ENCODE peak calls at places on chromosomes 5 and 9, in four cellular contexts. F is tibial artery, M is spleen, T is fibroblast of mammary gland. W is an unnamed sample.

GRCh38 chr9:136564379-136564988 is 18.6 kb upstream of the NOTCH1 start:
- DNase-seq in F (peak), T (peak), M (peak), W (peak)

GRCh38 chr5:159017787-159018186 is 81.9 kb downstream of the EBF1 start:
- DNase-seq in M (no peak), T (peak), F (peak), W (peak)

GRCh38 chr9:69433426-69433825 is 108.4 kb downstream of the ENTREP1 start:
- DNase-seq in F (no peak), T (peak), M (no peak), W (no peak)

GRCh38 chr9:80892703-80893102 is 796.6 kb downstream of the TLE1 start:
- DNase-seq in T (no peak), F (no peak), M (no peak), W (no peak)

GRCh38 chr9:37972346-37972745 is 68.4 kb upstream of the SLC25A51 start:
- DNase-seq in M (peak), F (no peak), T (no peak), W (peak)

GRCh38 chr9:94922098-94922607 is 195.7 kb downstream of the AOPEP start:
- DNase-seq in F (peak), M (no peak), T (peak), W (peak)

GRCh38 chr9:134570726-134571325 is 70.8 kb upstream of the COL5A1 start:
- DNase-seq in M (no peak), T (no peak), F (no peak), W (no peak)

GRCh38 chr9:108512426-108513173 is 343.2 kb downstream of the ACTL7B start:
- DNase-seq in M (no peak), T (peak), F (no peak), W (peak)

GRCh38 chr5:126433708-126434107 is 10.5 kb downstream of the GRAMD2B start:
- DNase-seq in F (no peak), T (peak), M (no peak), W (peak)

GRCh38 chr5:134586866-134587524 is 45.6 kb downstream of the SAR1B start:
- DNase-seq in T (peak), M (peak), F (peak), W (peak)

GRCh38 chr5:102453716-102454115 is 45.1 kb downstream of the SLCO6A1 start:
- DNase-seq in F (no peak), M (no peak), T (no peak), W (no peak)

GRCh38 chr5:71747182-71747581 is 28.1 kb downstream of the CARTPT start:
- DNase-seq in M (no peak), F (no peak), T (no peak), W (no peak)

GRCh38 chr5:71748360-71748759 is 29.3 kb downstream of the CARTPT start:
- DNase-seq in T (peak), M (no peak), F (peak), W (no peak)

GRCh38 chr5:71752441-71753190 is 33.5 kb downstream of the CARTPT start:
- DNase-seq in M (no peak), F (no peak), T (no peak), W (no peak)

GRCh38 chr5:71751422-71751821 is 32.3 kb downstream of the CARTPT start:
- DNase-seq in F (no peak), T (no peak), M (no peak), W (no peak)
- TF ChIP-seq CTCF in F (no peak), T (no peak), M (no peak), W (no peak)

GRCh38 chr9:96413312-96414221 is 4.6 kb downstream of the ZNF367 start:
- DNase-seq in T (no peak), F (no peak), M (no peak), W (no peak)
- H3K4me3 ChIP-seq in T (no peak), F (no peak), M (no peak), W (no peak)

GRCh38 chr5:15012061-15012460 is 140.5 kb upstream of the ANKH start:
- DNase-seq in T (no peak), F (no peak), M (no peak), W (no peak)

GRCh38 chr5:15009420-15009819 is 137.8 kb upstream of the ANKH start:
- DNase-seq in F (no peak), T (peak), M (no peak), W (peak)

GRCh38 chr5:15014809-15015208 is 143.2 kb upstream of the ANKH start:
- DNase-seq in F (no peak), T (no peak), M (no peak), W (peak)

GRCh38 chr5:15010936-15011335 is 139.4 kb upstream of the ANKH start:
- DNase-seq in F (no peak), T (no peak), M (no peak), W (no peak)

GRCh38 chr5:15013654-15014463 is 142.3 kb upstream of the ANKH start:
- DNase-seq in T (peak), M (no peak), F (no peak), W (peak)
- TF ChIP-seq CTCF in T (peak), M (peak), F (peak), W (peak)

GRCh38 chr9:113621309-113621791 is 157.8 kb downstream of the RGS3 start:
- DNase-seq in T (peak), M (peak), F (peak), W (peak)
- H3K4me3 ChIP-seq in T (no peak), M (no peak), F (no peak), W (no peak)

GRCh38 chr5:55187370-55187769 is 14.4 kb upstream of the CDC20B start:
- DNase-seq in T (no peak), F (no peak), M (no peak), W (peak)
- TF ChIP-seq CTCF in T (no peak), F (no peak), M (no peak), W (peak)

GRCh38 chr9:132141364-132141947 is 20.4 kb upstream of the NTNG2 start:
- DNase-seq in M (peak), T (peak), F (no peak), W (no peak)
- H3K4me3 ChIP-seq in M (no peak), T (no peak), F (peak), W (peak)

DNA sequence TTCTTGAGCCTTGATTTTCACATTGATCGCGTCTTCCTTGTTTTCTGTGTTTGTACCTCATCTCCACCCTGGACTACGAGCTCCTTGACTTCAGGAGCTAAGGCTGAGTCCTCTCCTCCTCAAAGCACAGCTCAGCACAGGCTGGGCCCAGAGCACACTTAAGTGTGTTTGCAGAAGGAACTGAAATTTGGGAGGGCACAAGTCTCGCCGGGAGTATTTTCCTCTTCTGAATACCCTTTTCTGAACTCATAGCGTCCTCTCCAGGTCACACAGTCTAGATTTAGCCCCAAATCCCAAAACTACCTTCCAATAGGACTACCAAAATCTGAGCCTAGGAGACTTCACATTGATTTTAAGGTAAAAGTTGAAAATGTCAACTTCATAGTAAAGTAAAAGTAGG is 41.6 kb downstream of the TSTD2 start:
- DNase-seq in T (no peak), M (no peak), F (no peak), W (no peak)
- TF ChIP-seq CTCF in T (no peak), M (no peak), F (no peak), W (no peak)

GRCh38 chr5:140631831-140632365 is 1.1 kb downstream of the CD14 start:
- DNase-seq in M (peak), T (no peak), F (no peak), W (no peak)

GRCh38 chr5:140633081-140633471 is at the start of gene CD14:
- DNase-seq in T (peak), M (peak), F (peak), W (peak)

GRCh38 chr5:140631063-140631462 is 1.9 kb downstream of the CD14 start:
- DNase-seq in T (no peak), F (no peak), M (no peak), W (no peak)

GRCh38 chr5:140634103-140634502 is 1.1 kb upstream of the CD14 start:
- DNase-seq in F (no peak), T (no peak), M (no peak), W (no peak)

DNA sequence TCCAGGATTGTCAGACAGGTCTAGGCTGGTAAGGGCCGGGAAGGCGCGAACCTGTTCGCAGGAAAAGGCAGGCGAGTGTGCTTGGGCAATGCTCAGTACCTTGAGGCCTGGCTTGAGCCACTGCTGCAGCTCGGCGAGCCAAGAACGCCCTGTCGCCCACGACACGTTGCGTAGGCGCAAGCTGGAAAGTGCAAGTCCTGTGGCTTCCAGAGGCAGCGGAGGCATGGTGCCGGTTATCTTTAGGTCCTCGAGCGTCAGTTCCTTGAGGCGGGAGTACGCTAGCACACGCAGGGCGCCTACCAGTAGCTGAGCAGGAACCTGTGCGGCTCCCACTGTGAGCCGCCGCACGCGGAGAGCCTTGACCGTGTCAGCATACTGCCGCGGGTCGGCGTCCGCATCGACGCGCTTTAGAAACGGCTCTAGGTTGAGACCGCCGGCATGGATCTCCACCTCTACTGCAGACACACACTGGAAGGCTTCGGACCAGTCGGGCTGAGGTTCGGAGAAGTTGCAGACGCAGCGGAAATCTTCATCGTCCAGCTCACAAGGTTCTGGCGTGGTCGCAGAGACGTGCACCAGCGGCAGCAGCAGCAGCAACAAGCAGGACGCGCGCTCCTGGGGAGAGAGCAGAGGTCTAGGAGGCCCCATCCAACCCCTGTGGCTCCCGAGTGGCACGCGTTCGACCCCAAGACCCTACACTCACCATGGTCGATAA is 452 bp downstream of the CD14 start:
- DNase-seq in T (peak), M (peak), F (peak), W (peak)
- H3K4me3 ChIP-seq in T (peak), M (peak), F (peak), W (peak)

GRCh38 chr9:122151267-122151828 is 8.2 kb downstream of the NDUFA8 start:
- DNase-seq in T (no peak), M (no peak), F (no peak), W (no peak)
- TF ChIP-seq CTCF in T (no peak), M (no peak), F (no peak), W (no peak)

GRCh38 chr5:53418409-53418808 is 62.0 kb upstream of the FST start:
- DNase-seq in M (no peak), F (no peak), T (peak), W (peak)

GRCh38 chr5:53416144-53416730 is 64.2 kb upstream of the FST start:
- DNase-seq in F (no peak), T (peak), M (no peak), W (no peak)

GRCh38 chr5:53422539-53422938 is 57.9 kb upstream of the FST start:
- DNase-seq in T (peak), M (no peak), F (no peak), W (peak)

GRCh38 chr5:53418844-53419243 is 61.6 kb upstream of the FST start:
- DNase-seq in F (no peak), M (no peak), T (peak), W (peak)

GRCh38 chr5:53419247-53419646 is 61.2 kb upstream of the FST start:
- DNase-seq in T (peak), M (no peak), F (no peak), W (peak)
- H3K4me3 ChIP-seq in T (no peak), M (no peak), F (no peak), W (no peak)

W was measured in fibroblast of pulmonary artery.